ENCODE peak calls at places on chromosomes 11 and 22, in ten cellular contexts. Q, P, K, D, B, S, J, Y, I and U are unnamed samples.

GRCh38 chr22:49564054-49564453 is 263.6 kb downstream of the BRD1 start:
- DNase-seq in B (no peak), K (no peak), Y (no peak), Q (no peak), D (no peak), P (no peak), I (no peak), S (no peak), J (no peak), U (no peak)

GRCh38 chr11:93585758-93586157 is 42.6 kb upstream of the SMCO4 start:
- DNase-seq in J (peak), D (no peak), Q (peak), S (no peak), B (peak), Y (peak), I (peak), P (no peak), K (no peak), U (peak)

GRCh38 chr11:130649749-130650275 is 201.4 kb downstream of the ADAMTS15 start:
- DNase-seq in K (no peak), Y (no peak), S (no peak), B (no peak), Q (no peak), I (no peak), P (no peak), J (no peak), D (no peak), U (no peak)

GRCh38 chr11:69475866-69476714 is 5.4 kb upstream of the LINC01488 start:
- DNase-seq in P (no peak), K (no peak), B (peak), J (no peak), Y (no peak), S (peak), I (no peak), Q (no peak), D (no peak), U (no peak)

GRCh38 chr11:91174734-91175133 is 951.9 kb upstream of the CHORDC1 start:
- DNase-seq in Q (no peak), B (no peak), J (no peak), Y (no peak), P (no peak), K (no peak), I (no peak), D (no peak), S (no peak), U (no peak)

GRCh38 chr11:125063429-125064043 is 431 bp downstream of the SLC37A2 start:
- DNase-seq in P (no peak), J (no peak), I (peak), Y (no peak), K (no peak), B (no peak), S (peak), D (no peak), Q (no peak), U (no peak)

GRCh38 chr11:2574553-2575535 is 125.0 kb downstream of the KCNQ1OT1 start:
- DNase-seq in I (peak), B (peak), J (peak), Q (peak), Y (no peak), S (peak), P (peak), D (peak), K (no peak), U (no peak)

GRCh38 chr11:93903989-93904388 is 53.6 kb upstream of the VSTM5 start:
- DNase-seq in K (no peak), Y (no peak), S (no peak), P (no peak), D (no peak), J (peak), B (no peak), I (no peak), Q (no peak), U (no peak)

GRCh38 chr22:35631597-35631996 is 14.5 kb upstream of the MB start:
- DNase-seq in K (peak), I (peak), Q (peak), S (peak), Y (no peak), B (no peak), D (no peak), J (peak), P (peak), U (no peak)

GRCh38 chr22:47322854-47323253 is 560.4 kb downstream of the TBC1D22A start:
- DNase-seq in J (no peak), P (no peak), D (no peak), Q (no peak), S (no peak), I (no peak), B (no peak), Y (no peak), K (no peak), U (no peak)

GRCh38 chr11:61777234-61778090 is 14.9 kb downstream of the TMEM258 start:
- DNase-seq in J (no peak), B (peak), D (no peak), Q (no peak), P (peak), Y (no peak), K (peak), I (peak), S (peak), U (no peak)

GRCh38 chr11:75849917-75850316 is 34.9 kb downstream of the UVRAG start:
- DNase-seq in Y (no peak), D (no peak), S (no peak), J (no peak), B (no peak), P (no peak), K (no peak), Q (no peak), I (no peak), U (no peak)

GRCh38 chr22:32991353-32992115 is 66.6 kb downstream of the SYN3 start:
- DNase-seq in I (no peak), B (peak), J (peak), D (peak), Q (peak), P (no peak), Y (no peak), K (no peak), S (no peak), U (no peak)

GRCh38 chr11:122690801-122691649 is 35.5 kb downstream of the UBASH3B start:
- DNase-seq in S (no peak), K (peak), I (no peak), B (no peak), P (no peak), D (no peak), Q (no peak), Y (no peak), J (no peak), U (no peak)

GRCh38 chr22:39130892-39131855 is 21.3 kb downstream of the CBX7 start:
- DNase-seq in K (peak), J (no peak), S (peak), D (no peak), I (no peak), P (no peak), Q (no peak), Y (no peak), B (no peak), U (no peak)

GRCh38 chr22:23192133-23192532 is 11.8 kb downstream of the BCR start:
- DNase-seq in P (no peak), K (peak), J (peak), D (no peak), Y (no peak), Q (peak), B (no peak), I (peak), S (no peak), U (no peak)

GRCh38 chr11:19742595-19743292 is 30.1 kb downstream of the NAV2 start:
- DNase-seq in Y (no peak), I (peak), Q (peak), D (peak), J (peak), P (peak), S (peak), B (peak), K (peak), U (no peak)

GRCh38 chr22:24390576-24390975 is 36.8 kb upstream of the ADORA2A start:
- DNase-seq in Y (no peak), D (no peak), J (no peak), S (no peak), I (no peak), Q (no peak), K (peak), B (peak), P (no peak), U (no peak)

GRCh38 chr11:13837286-13837685 is 125.2 kb upstream of the SPON1 start:
- DNase-seq in K (no peak), Y (no peak), B (no peak), P (no peak), D (peak), Q (peak), S (no peak), J (peak), I (no peak), U (peak)

GRCh38 chr11:71204748-71205664 is 47.4 kb downstream of the SHANK2 start:
- DNase-seq in Q (no peak), I (no peak), B (no peak), S (peak), J (no peak), Y (no peak), P (no peak), D (no peak), K (no peak), U (no peak)

GRCh38 chr22:43381693-43382092 is 30.1 kb upstream of the MPPED1 start:
- DNase-seq in S (no peak), Q (no peak), Y (no peak), I (no peak), J (no peak), K (no peak), P (peak), D (no peak), B (no peak), U (no peak)

GRCh38 chr22:36086170-36086490 is 57.5 kb upstream of the RBFOX2 start:
- DNase-seq in Q (peak), Y (no peak), J (peak), P (no peak), K (no peak), D (no peak), B (no peak), I (no peak), S (no peak), U (no peak)

GRCh38 chr11:74820763-74821162 is 72.1 kb downstream of the RNF169 start:
- DNase-seq in I (no peak), P (no peak), B (no peak), D (no peak), Q (peak), J (peak), S (no peak), K (no peak), Y (peak), U (peak)

GRCh38 chr22:49789289-49790141 is 38.2 kb downstream of the BRD1 start:
- DNase-seq in Y (no peak), J (peak), Q (no peak), B (peak), P (peak), K (peak), S (peak), I (no peak), D (no peak), U (no peak)

GRCh38 chr11:80668039-80668438 is 1227.2 kb upstream of the TENM4 start:
- DNase-seq in Y (no peak), P (no peak), J (no peak), B (no peak), D (no peak), K (no peak), Q (no peak), S (no peak), I (no peak), U (no peak)

GRCh38 chr11:8266246-8267241 is 2.9 kb upstream of the LMO1 start:
- DNase-seq in I (no peak), K (no peak), Y (no peak), S (peak), Q (no peak), D (no peak), P (no peak), J (no peak), B (no peak), U (no peak)

GRCh38 chr22:41382098-41382578 is 396 bp downstream of the TEF start:
- DNase-seq in Q (no peak), I (peak), B (peak), S (no peak), D (peak), J (peak), Y (no peak), K (peak), P (peak), U (no peak)

GRCh38 chr22:26709617-26710390 is 52.4 kb downstream of the MIAT start:
- DNase-seq in J (peak), P (no peak), Q (no peak), S (no peak), Y (peak), B (no peak), I (no peak), K (no peak), D (no peak), U (no peak)

GRCh38 chr11:130801287-130802146 is 114.8 kb downstream of the SNX19 start:
- DNase-seq in K (no peak), D (no peak), B (no peak), Q (no peak), Y (no peak), P (no peak), I (no peak), S (no peak), J (no peak), U (peak)

GRCh38 chr11:63940786-63941185 is 2.0 kb downstream of the NAA40 start:
- DNase-seq in J (no peak), I (no peak), K (no peak), Q (no peak), Y (no peak), P (no peak), S (no peak), B (no peak), D (no peak), U (no peak)

GRCh38 chr11:101792814-101793213 is 122.0 kb upstream of the CEP126 start:
- DNase-seq in B (no peak), P (no peak), J (no peak), K (no peak), I (no peak), D (no peak), Q (no peak), S (no peak), Y (no peak), U (no peak)

GRCh38 chr22:46541536-46541935 is 4.1 kb upstream of the CELSR1 start:
- DNase-seq in Q (no peak), P (no peak), S (no peak), K (no peak), I (no peak), Y (no peak), B (no peak), D (no peak), J (no peak), U (no peak)

GRCh38 chr11:16613401-16614381 is 124.8 kb upstream of the C11orf58 start:
- DNase-seq in P (peak), I (peak), B (peak), Q (peak), J (peak), D (peak), Y (no peak), S (peak), K (peak), U (no peak)

GRCh38 chr11:120108154-120108784 is 29.6 kb downstream of the TRIM29 start:
- DNase-seq in Q (peak), S (peak), J (peak), P (peak), Y (no peak), D (peak), I (peak), K (peak), B (peak), U (no peak)

GRCh38 chr11:114156766-114157165 is 97.3 kb downstream of the ZBTB16 start:
- DNase-seq in S (no peak), D (no peak), P (no peak), K (no peak), Q (no peak), B (no peak), J (no peak), I (no peak), Y (no peak), U (no peak)

DNA sequence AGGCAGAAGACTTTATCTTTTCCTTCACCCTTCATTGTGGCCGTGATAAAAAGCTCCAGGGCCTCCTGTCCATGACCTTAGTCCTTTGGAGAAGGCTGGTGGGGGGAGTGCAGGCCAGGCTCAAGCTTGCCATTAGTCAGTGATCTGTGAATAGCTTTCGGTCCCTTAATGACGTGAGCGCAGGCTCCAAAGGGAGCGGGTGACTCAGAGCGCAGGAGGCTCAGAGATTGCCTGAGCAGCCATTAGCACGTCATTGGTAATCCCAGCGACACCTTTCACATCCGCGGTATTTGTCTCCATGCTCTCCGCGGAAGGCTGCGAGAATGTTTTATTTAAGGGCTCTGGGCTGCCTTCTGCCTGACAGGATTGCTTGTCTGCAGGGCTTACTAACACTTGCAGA is 458.5 kb downstream of the METTL15 start:
- DNase-seq in K (peak), D (peak), J (peak), I (peak), Y (peak), Q (peak), B (peak), P (peak), S (peak), U (peak)
- H3K4me3 ChIP-seq in K (no peak), D (no peak), J (peak), I (no peak), Y (peak), Q (peak), B (peak), P (no peak), S (no peak), U (peak)

GRCh38 chr11:103202048-103202651 is 92.9 kb downstream of the DYNC2H1 start:
- DNase-seq in J (peak), K (no peak), S (no peak), Q (peak), I (no peak), D (no peak), P (no peak), B (no peak), Y (no peak), U (peak)
- TF ChIP-seq CTCF in J (peak), K (peak), S (peak), Q (peak), I (peak), D (no peak), P (peak), B (peak), Y (peak), U (peak)

GRCh38 chr11:78337554-78337924 is 80.1 kb downstream of the GAB2 start:
- DNase-seq in B (no peak), P (no peak), I (no peak), Q (no peak), D (no peak), S (no peak), J (no peak), K (no peak), Y (no peak), U (no peak)
- H3K4me3 ChIP-seq in B (no peak), P (no peak), I (no peak), Q (no peak), D (no peak), S (no peak), J (no peak), K (no peak), Y (no peak), U (no peak)

DNA sequence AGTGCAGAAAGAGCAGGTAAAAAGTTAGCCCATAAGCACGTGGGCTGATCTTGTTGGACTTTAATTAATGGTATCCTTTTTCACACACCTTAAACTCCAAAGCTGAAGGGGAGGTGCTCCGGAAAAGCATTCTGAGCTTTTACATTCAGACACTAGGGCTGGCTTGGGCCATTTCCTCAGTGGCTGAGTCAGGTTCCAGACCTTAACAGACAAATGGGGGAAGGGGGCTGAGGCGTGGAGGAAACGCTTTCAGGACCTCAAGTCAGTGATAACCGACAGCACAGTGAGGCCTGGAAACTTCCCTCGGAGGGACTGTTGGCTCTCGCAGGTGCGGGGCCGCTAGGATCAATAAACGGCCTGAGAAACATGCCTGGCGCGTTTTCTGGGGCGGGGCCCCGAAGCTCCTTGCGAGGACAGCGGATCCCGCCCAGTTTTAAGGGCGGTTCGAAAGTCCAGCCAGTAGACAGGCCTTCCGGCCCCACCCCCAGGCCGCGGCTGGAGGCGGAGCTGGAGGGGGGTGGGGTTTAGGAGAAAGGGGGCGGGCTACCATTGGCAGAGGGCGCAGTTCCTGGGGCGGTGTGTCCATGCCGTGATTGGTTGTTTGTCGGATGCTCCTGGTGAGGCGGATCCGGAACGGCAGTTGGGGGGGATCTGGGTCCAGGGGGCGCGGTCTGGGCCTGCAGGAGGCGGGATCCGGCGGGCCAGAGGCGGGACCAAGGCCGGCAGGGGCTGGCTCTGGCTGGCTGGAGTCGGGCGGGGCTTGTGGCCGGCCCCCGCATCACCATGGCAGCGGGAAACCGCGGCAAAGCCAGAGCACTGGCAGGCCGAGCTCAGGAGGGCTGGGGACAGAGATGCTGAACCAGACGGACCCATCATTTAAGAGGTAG is 8.0 kb downstream of the C11orf52 start:
- DNase-seq in J (peak), Q (peak), Y (peak), S (peak), I (peak), B (peak), P (peak), K (peak), D (peak), U (no peak)
- TF ChIP-seq CTCF in J (no peak), Q (peak), Y (no peak), S (no peak), I (no peak), B (no peak), P (peak), K (no peak), D (peak), U (no peak)

DNA sequence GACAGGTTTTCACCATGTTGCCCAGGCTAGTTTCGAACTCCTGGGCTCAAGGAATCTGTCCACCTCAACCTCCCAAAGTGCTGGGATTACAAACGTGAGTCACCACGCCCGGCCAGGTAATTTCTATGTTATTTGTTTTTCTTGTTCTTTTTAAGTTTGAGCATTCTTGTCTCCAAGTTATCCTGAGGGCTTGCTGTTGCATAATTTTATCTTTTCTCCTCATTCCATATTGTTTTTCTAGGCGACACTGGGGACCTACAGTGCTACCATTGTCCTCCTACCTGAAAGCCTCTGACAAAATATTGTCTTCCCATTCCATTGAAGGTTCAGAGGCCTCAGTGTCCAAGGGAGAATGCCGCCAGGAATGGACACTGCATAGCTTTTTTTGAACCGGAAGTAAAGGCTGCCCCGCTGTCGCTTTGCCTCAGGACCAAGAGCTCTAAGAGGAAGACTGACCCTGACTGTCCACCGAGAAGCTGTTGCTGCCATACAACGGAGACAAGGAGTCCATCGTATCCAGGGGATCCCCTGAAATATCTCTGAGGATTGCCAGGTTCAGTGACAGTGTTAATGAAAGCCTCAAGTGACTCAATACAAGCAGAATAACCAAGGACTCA is 9.7 kb downstream of the AP5B1 start:
- DNase-seq in B (no peak), D (no peak), P (no peak), Y (no peak), S (no peak), J (no peak), Q (no peak), K (no peak), I (no peak), U (no peak)
- H3K4me3 ChIP-seq in B (no peak), D (no peak), P (no peak), Y (no peak), S (no peak), J (no peak), Q (no peak), K (no peak), I (no peak), U (no peak)